ENCODE peak calls at places on chromosomes 4 and X, in nine cellular contexts. A is mammary epithelial cell, Y is ovary, S is mesendoderm, T is colonic mucosa, U is dorsolateral prefrontal cortex, G is brain microvascular endothelial cell, W is left ventricle myocardium inferior, F is Peyer's patch. H is an unnamed sample.

GRCh38 chr4:92071587-92071986 is 232.2 kb upstream of the GRID2 start:
- DNase-seq in A (no peak), Y (no peak), S (peak; percentile 8), T (no peak), U (no peak), G (no peak), W (no peak), F (no peak), H (no peak)

GRCh38 chr4:40486534-40486933 is 143.1 kb downstream of the RBM47 start:
- DNase-seq in A (peak; percentile 62), Y (no peak), S (no peak), T (no peak), U (no peak), G (no peak), W (no peak), F (no peak), H (no peak)

GRCh38 chr4:163048447-163048846 is 118.2 kb downstream of the NAF1 start:
- DNase-seq in A (peak; percentile 21), Y (no peak), S (peak; percentile 63), T (no peak), U (no peak), G (peak; percentile 42), W (no peak), F (peak; percentile 46), H (no peak)

GRCh38 chrX:118964252-118964651 is 10.2 kb upstream of the LONRF3 start:
- DNase-seq in A (no peak), Y (no peak), S (no peak), T (no peak), U (no peak), G (no peak), W (no peak), F (no peak), H (no peak)

GRCh38 chr4:158189409-158189808 is 16.6 kb upstream of the GASK1B start:
- DNase-seq in A (no peak), Y (no peak), S (no peak), T (no peak), U (no peak), G (no peak), W (no peak), F (no peak), H (no peak)

GRCh38 chrX:71178908-71179307 is 34.3 kb downstream of the NLGN3 start:
- DNase-seq in A (peak; percentile 44), Y (peak; percentile 49), S (peak; percentile 81), T (peak; percentile 59), U (peak; percentile 54), G (peak; percentile 58), W (no peak), F (peak; percentile 80), H (no peak)

GRCh38 chrX:77561372-77561771 is 114.2 kb downstream of the FGF16 start:
- DNase-seq in A (no peak), Y (no peak), S (no peak), T (no peak), U (no peak), G (no peak), W (no peak), F (no peak), H (no peak)

GRCh38 chr4:85180533-85180932 is 214.0 kb upstream of the WDFY3 start:
- DNase-seq in A (no peak), Y (no peak), S (no peak), T (no peak), U (no peak), G (no peak), W (no peak), F (no peak), H (no peak)

GRCh38 chr4:174111350-174111888 is 172.0 kb downstream of the FBXO8 start:
- DNase-seq in A (no peak), Y (no peak), S (peak; percentile 23), T (no peak), U (no peak), G (no peak), W (no peak), F (no peak), H (no peak)

GRCh38 chrX:136147320-136147901 is at the start of gene FHL1:
- DNase-seq in A (no peak), Y (peak; percentile 75), S (peak; percentile 37), T (peak; percentile 50), U (peak; percentile 68), G (no peak), W (peak; percentile 80), F (peak; percentile 79), H (peak; percentile 51)

GRCh38 chr4:31788676-31789075 is 1068.5 kb downstream of the PCDH7 start:
- DNase-seq in A (no peak), Y (no peak), S (peak; percentile 92), T (no peak), U (no peak), G (no peak), W (no peak), F (no peak), H (no peak)

GRCh38 chr4:53497446-53498069 is 93.7 kb downstream of the LNX1 start:
- DNase-seq in A (no peak), Y (peak; percentile 64), S (no peak), T (no peak), U (no peak), G (no peak), W (peak; percentile 48), F (peak; percentile 47), H (no peak)

GRCh38 chrX:56025872-56026571 is 206.1 kb upstream of the KLF8 start:
- DNase-seq in A (no peak), Y (no peak), S (no peak), T (no peak), U (no peak), G (no peak), W (no peak), F (no peak), H (no peak)

GRCh38 chrX:51148848-51149247 is 183.8 kb upstream of the NUDT10 start:
- DNase-seq in A (peak; percentile 12), Y (no peak), S (peak; percentile 81), T (no peak), U (no peak), G (no peak), W (no peak), F (no peak), H (peak; percentile 0)

GRCh38 chr4:1010522-1011021 is 854 bp upstream of the FGFRL1 start:
- DNase-seq in A (peak; percentile 93), Y (peak; percentile 71), S (peak; percentile 59), T (peak; percentile 68), U (no peak), G (peak; percentile 55), W (peak; percentile 69), F (peak; percentile 89), H (peak; percentile 27)

GRCh38 chr4:1009647-1010521 is 1.5 kb upstream of the FGFRL1 start:
- DNase-seq in A (peak; percentile 38), Y (peak; percentile 85), S (peak; percentile 45), T (peak; percentile 84), U (no peak), G (peak; percentile 20), W (peak; percentile 69), F (peak; percentile 89), H (peak; percentile 60)

GRCh38 chr4:1012031-1012739 is 759 bp downstream of the FGFRL1 start:
- DNase-seq in A (peak; percentile 40), Y (peak; percentile 70), S (peak; percentile 82), T (peak; percentile 71), U (no peak), G (no peak), W (no peak), F (peak; percentile 75), H (no peak)

GRCh38 chr4:1008840-1009646 is 2.4 kb upstream of the FGFRL1 start:
- DNase-seq in A (peak; percentile 17), Y (peak; percentile 75), S (peak; percentile 23), T (peak; percentile 48), U (no peak), G (no peak), W (peak; percentile 50), F (peak; percentile 74), H (no peak)

GRCh38 chr4:1011022-1011694 is at the start of gene FGFRL1:
- DNase-seq in A (peak; percentile 86), Y (peak; percentile 96), S (peak; percentile 88), T (peak; percentile 96), U (peak; percentile 68), G (peak; percentile 71), W (peak; percentile 96), F (peak; percentile 97), H (peak; percentile 77)
- H3K27ac ChIP-seq in A (peak within 1 kb of the TSS; percentile 39), Y (peak within 1 kb of the TSS; percentile 66), S (no peak within 1 kb of the TSS), T (peak within 1 kb of the TSS; percentile 72), U (no peak within 1 kb of the TSS), G (no peak within 1 kb of the TSS), W (peak within 1 kb of the TSS; percentile 47), F (peak within 1 kb of the TSS; percentile 87), H (no peak within 1 kb of the TSS)

DNA sequence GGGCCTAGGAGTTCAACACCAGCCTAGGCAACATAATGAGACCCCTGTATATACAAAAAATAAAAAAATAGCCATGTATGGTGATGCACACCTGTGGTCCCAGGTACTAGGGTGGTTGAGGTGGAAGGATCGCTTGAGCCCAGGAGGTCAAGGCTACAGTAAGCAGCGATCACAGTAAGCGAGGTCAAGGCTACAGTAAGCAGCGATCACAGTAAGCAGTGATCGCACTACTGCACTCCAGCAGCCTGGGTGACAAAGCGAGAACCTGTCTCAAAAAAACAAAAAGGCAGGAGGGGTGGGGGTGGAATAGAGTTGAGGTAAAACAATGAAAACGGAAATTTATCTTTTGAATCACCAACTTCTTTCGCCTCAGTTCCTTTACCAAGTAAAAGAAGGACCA is 29.4 kb downstream of the TBCK start:
- DNase-seq in A (no peak), Y (no peak), S (no peak), T (no peak), U (no peak), G (no peak), W (no peak), F (no peak), H (no peak)
- H3K27ac ChIP-seq in A (no peak overlapping the region), Y (no peak overlapping the region), S (no peak overlapping the region), T (no peak overlapping the region), U (no peak overlapping the region), G (peak overlapping the region; percentile 70), W (no peak overlapping the region), F (no peak overlapping the region), H (no peak overlapping the region)

GRCh38 chr4:7890635-7891393 is 48.8 kb downstream of the AFAP1 start:
- DNase-seq in A (peak; percentile 80), Y (no peak), S (peak; percentile 67), T (no peak), U (no peak), G (no peak), W (no peak), F (no peak), H (no peak)
- H3K27ac ChIP-seq in A (peak overlapping the region; percentile 80), Y (peak overlapping the region; percentile 3), S (no peak overlapping the region), T (no peak overlapping the region), U (peak overlapping the region; percentile 4), G (peak overlapping the region; percentile 93), W (no peak overlapping the region), F (no peak overlapping the region), H (no peak overlapping the region)

DNA sequence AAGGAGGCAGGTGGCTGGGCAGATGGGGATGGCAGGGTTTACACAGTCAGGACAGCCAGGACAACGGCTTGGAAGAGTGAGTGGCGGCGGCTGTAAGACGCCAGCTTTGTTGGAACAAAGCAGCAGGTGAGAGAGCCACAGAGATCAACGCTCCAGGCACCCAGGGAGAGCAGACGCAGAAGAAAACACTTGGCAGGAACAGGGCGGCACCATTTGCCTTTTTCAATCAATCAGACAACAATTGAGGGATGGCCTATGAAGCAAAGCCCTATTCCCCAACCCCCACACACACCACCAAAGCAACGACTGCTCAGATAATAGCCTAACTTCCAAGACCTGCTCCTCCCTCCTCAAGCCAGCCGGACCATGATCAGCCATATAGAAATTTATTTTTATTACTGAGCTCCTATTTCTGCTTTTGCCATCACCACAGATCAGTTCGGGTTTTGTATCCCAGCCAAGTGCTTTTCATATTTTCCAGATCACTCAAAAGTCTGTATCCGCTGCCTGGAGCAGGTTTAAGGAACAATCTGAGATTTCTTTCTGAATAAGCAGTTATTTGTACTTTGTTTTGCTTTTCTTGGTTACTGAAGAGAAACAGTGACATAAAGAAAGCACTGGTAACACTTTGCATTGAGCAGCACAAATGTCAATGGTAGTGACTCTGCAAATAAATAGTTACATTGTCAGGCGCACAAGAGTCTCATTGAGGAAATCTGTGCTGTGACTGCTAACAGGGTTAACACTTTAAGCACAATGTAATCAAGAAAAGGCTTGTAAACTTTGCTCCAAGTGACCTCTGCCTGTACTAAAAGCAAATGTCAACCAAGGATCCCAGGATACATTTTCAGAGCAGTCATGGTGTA is 81.8 kb upstream of the RBPJ start:
- DNase-seq in A (no peak), Y (no peak), S (peak; percentile 16), T (peak; percentile 28), U (no peak), G (peak; percentile 67), W (no peak), F (no peak), H (no peak)
- H3K27ac ChIP-seq in A (no peak overlapping the region), Y (no peak overlapping the region), S (no peak overlapping the region), T (peak overlapping the region; percentile 83), U (peak overlapping the region; percentile 97), G (peak overlapping the region; percentile 15), W (peak overlapping the region; percentile 24), F (peak overlapping the region; percentile 69), H (peak overlapping the region; percentile 91)